ENCODE peak calls at places on chromosomes 16 and 17, in ten cellular contexts. B, Z, D, I, K, R, L, J, O and U are unnamed samples.

GRCh38 chr17:41734139-41734948 is at the start of gene HAP1:
- DNase-seq in O (no peak), K (peak; percentile 27), J (no peak), D (no peak), I (no peak), Z (no peak), L (peak; percentile 43), R (no peak), B (peak; percentile 28), U (no peak)

GRCh38 chr16:17544785-17545184 is 74.0 kb upstream of the XYLT1 start:
- DNase-seq in B (no peak), J (no peak), R (no peak), Z (no peak), K (no peak), D (no peak), L (no peak), I (no peak), O (no peak), U (no peak)

GRCh38 chr17:32502710-32503109 is 15.9 kb downstream of the CDK5R1 start:
- DNase-seq in I (no peak), B (no peak), O (no peak), R (no peak), J (no peak), K (no peak), L (no peak), Z (no peak), D (no peak), U (no peak)

GRCh38 chr17:77963441-77963840 is 4.9 kb downstream of the TNRC6C start:
- DNase-seq in J (no peak), Z (peak; percentile 36), L (peak; percentile 80), B (peak; percentile 83), R (peak; percentile 95), D (peak; percentile 79), I (peak; percentile 80), K (no peak), O (no peak), U (peak; percentile 48)

GRCh38 chr16:78134944-78135619 is 35.6 kb downstream of the WWOX start:
- DNase-seq in Z (no peak), D (no peak), J (no peak), K (no peak), O (no peak), L (peak; percentile 22), I (no peak), R (no peak), B (no peak), U (no peak)

GRCh38 chr16:13421726-13422125 is 498.2 kb upstream of the ERCC4 start:
- DNase-seq in B (no peak), R (peak; percentile 61), J (no peak), K (no peak), Z (no peak), O (no peak), I (no peak), L (no peak), D (no peak), U (no peak)

GRCh38 chr17:40209404-40210093 is 9.6 kb upstream of the WIPF2 start:
- DNase-seq in J (no peak), Z (no peak), B (no peak), L (no peak), K (no peak), I (no peak), O (no peak), R (peak; percentile 92), D (no peak), U (peak; percentile 22)

GRCh38 chr17:68662037-68662432 is 60.9 kb upstream of the FAM20A start:
- DNase-seq in I (no peak), D (no peak), R (no peak), K (no peak), O (no peak), B (no peak), J (no peak), Z (no peak), L (no peak), U (no peak)

GRCh38 chr16:70761656-70762055 is 39.3 kb downstream of the VAC14 start:
- DNase-seq in I (no peak), D (no peak), J (no peak), O (no peak), R (no peak), B (no peak), L (no peak), K (no peak), Z (no peak), U (no peak)
- TF ChIP-seq CTCF in I (no peak), D (no peak), J (no peak), O (no peak), R (no peak), B (no peak), L (no peak), K (no peak), Z (no peak), U (no peak)

DNA sequence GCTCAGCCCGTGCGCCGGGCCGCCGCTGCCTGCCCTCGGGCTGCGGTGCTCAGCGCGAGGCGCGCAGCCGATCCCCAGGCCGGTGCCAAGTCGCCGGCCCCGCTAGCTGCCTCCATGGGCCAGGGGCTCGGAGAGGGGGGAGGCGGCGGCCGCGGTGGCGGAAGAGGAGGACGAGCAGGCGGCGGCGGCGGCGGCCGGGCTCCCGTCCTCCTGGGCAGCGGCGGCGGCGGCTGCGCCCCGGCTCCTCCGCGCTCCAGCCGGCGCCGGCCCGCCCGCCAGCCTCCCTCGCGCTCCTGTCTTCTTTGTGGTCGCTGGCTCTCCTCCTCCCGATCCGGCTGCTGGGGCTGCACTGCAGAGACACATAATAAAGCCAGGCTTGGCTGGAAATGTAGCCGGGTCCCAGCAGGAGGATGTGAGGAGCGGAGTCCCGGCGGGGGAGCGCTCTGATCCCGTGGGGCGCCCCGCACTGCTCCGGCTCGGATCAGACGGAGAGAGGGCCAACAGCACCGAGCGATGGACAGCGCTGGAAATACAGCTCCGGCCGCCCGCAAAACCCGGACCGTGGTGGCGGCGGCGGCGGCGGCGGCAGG is 924 bp upstream of the ZNF423 start:
- DNase-seq in L (peak; percentile 93), I (peak; percentile 6), J (no peak), O (no peak), D (no peak), B (peak; percentile 87), Z (no peak), R (peak; percentile 66), K (peak; percentile 74), U (peak; percentile 29)
- TF ChIP-seq CTCF in L (peak; percentile 57), I (peak; percentile 34), J (peak; percentile 42), O (no peak), D (no peak), B (peak; percentile 32), Z (no peak), R (peak; percentile 25), K (no peak), U (peak; percentile 34)

GRCh38 chr16:82796047-82796446 is 169.3 kb downstream of the CDH13 start:
- DNase-seq in O (no peak), R (no peak), K (no peak), Z (no peak), D (no peak), J (no peak), B (no peak), I (no peak), L (no peak), U (no peak)
- TF ChIP-seq CTCF in O (no peak), R (no peak), K (no peak), Z (no peak), D (no peak), J (no peak), B (no peak), I (no peak), L (no peak), U (no peak)

DNA sequence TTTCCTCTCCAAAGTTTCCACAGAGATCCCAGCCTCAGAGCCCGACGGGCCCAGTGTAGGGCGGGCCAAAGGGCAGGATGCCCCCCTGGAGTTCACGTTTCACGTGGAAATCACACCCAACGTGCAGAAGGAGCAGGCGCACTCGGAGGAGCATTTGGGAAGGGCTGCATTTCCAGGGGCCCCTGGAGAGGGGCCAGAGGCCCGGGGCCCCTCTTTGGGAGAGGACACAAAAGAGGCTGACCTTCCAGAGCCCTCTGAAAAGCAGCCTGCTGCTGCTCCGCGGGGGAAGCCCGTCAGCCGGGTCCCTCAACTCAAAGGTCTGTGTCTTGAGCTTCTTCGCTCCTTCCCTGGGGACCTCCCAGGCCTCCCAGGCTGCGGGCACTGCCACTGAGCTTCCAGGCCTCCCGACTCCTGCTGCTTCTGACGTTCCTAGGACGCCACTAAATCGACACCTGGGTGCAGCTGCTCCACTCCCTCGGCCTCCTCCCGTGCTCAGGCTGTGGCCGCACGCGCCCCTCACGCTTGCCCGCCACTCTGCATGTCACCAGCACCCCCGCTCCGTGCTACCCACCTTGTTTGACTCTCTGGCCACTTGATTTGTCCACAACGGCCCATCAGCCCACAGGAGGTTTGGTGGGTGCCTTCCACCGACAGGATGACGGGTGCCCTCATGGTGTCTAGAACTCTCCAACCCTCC is 15.3 kb upstream of the STH start:
- DNase-seq in B (no peak), O (no peak), Z (no peak), J (no peak), D (no peak), I (no peak), L (no peak), K (no peak), R (no peak), U (no peak)
- TF ChIP-seq CTCF in B (no peak), O (no peak), Z (no peak), J (no peak), D (no peak), I (no peak), L (no peak), K (no peak), R (no peak), U (no peak)

DNA sequence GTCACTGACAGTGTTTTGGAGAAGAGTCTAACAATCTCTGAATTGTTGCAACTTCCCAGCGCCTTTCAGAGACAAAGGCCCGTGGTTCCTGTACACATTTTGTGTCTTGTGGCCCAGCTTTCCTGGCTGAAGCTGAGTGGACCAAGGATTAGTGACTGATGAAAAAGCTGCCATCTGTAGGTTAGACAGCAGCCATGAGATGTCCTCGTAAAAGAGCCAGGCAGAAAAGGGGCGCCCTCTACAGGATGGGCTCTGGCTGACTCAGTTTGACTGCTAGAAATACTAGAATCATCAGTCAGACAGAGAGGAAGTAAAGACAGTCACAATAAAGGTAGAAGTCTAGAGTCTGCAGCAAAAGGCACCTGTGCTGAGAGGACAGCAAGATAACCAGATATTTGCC is 26.5 kb upstream of the NF1 start:
- DNase-seq in R (peak; percentile 7), B (peak; percentile 48), J (no peak), Z (peak; percentile 6), K (peak; percentile 36), D (peak; percentile 28), O (peak; percentile 19), I (no peak), L (peak; percentile 23), U (no peak)
- TF ChIP-seq CTCF in R (peak; percentile 32), B (peak; percentile 47), J (peak; percentile 27), Z (peak; percentile 28), K (no peak), D (peak; percentile 45), O (peak; percentile 59), I (peak; percentile 46), L (peak; percentile 36), U (peak; percentile 21)

DNA sequence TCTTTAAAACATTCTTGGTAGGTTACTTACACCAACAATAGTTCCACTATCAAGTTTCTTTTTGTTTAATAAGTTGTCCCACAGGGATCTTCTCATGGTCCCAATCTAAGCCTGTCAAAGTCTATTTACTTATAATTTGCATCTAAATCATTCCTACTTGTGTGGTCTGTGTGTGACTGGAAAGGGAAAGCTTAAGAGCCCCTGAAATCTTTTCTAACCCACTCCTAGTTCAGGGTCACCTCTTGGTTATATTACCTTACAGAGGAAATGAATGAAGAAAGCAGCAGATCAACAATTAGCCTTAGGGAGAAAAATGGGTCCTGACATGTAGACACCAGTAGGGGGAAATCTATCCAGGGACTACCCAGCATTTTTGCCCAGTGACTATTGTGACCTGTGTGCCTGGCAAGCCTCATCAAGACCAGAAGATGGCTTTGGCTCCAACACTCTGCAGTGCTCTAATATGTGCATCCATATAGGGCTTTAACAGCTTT is 110.4 kb upstream of the HAS3 start:
- DNase-seq in L (peak; percentile 26), D (no peak), I (no peak), Z (no peak), O (peak; percentile 91), B (peak; percentile 78), K (no peak), R (peak; percentile 40), J (no peak), U (no peak)
- TF ChIP-seq CTCF in L (peak; percentile 23), D (no peak), I (peak; percentile 46), Z (no peak), O (peak; percentile 33), B (peak; percentile 61), K (no peak), R (peak; percentile 39), J (peak; percentile 4), U (peak; percentile 23)